ENCODE peak calls at places on chromosomes 7 and 10, in five cellular contexts. Z is fibroblast of lung, A is pancreas, K is cerebellar cortex, N is T-cell. R is an unnamed sample.

GRCh38 chr10:70982443-70982842 is 94.1 kb upstream of the PCBD1 start:
- DNase-seq in K (no peak), N (no peak), A (no peak), Z (no peak), R (no peak)

GRCh38 chr7:51045319-51046102 is 262.8 kb upstream of the GRB10 start:
- DNase-seq in Z (peak; percentile 96), K (no peak), A (no peak), N (no peak), R (no peak)

GRCh38 chr7:115087437-115087836 is 165.5 kb downstream of the MDFIC start:
- DNase-seq in A (no peak), N (no peak), Z (peak; percentile 88), K (no peak), R (no peak)

GRCh38 chr7:105006367-105007139 is 7.5 kb upstream of the KMT2E start:
- DNase-seq in K (no peak), Z (peak; percentile 34), A (no peak), N (no peak), R (peak; percentile 46)

GRCh38 chr10:61486251-61486650 is 33.1 kb upstream of the TMEM26 start:
- DNase-seq in Z (no peak), K (no peak), N (no peak), A (no peak), R (no peak)

GRCh38 chr7:135712182-135712782 is 15.7 kb downstream of the SLC13A4 start:
- DNase-seq in A (no peak), K (peak; percentile 28), Z (no peak), N (no peak), R (no peak)

GRCh38 chr10:15035385-15036301 is 8.1 kb upstream of the OLAH start:
- DNase-seq in Z (peak; percentile 71), A (no peak), K (no peak), N (no peak), R (peak; percentile 27)

GRCh38 chr10:114163062-114163861 is 10.7 kb downstream of the CCDC186 start:
- DNase-seq in N (no peak), K (no peak), Z (peak; percentile 70), A (no peak), R (no peak)

GRCh38 chr10:122829454-122829853 is 16.2 kb downstream of the CUZD1 start:
- DNase-seq in N (no peak), A (peak; percentile 85), K (no peak), Z (no peak), R (no peak)

GRCh38 chr10:19421664-19422063 is 373.1 kb downstream of the MALRD1 start:
- DNase-seq in Z (peak; percentile 22), K (peak; percentile 26), A (no peak), N (no peak), R (no peak)

GRCh38 chr10:12708921-12709320 is 292.6 kb downstream of the CCDC3 start:
- DNase-seq in Z (peak; percentile 84), N (no peak), A (no peak), K (no peak), R (no peak)

GRCh38 chr7:152145853-152146466 is 120.5 kb downstream of the GALNT11 start:
- DNase-seq in N (peak; percentile 32), K (peak; percentile 63), Z (peak; percentile 90), A (no peak), R (no peak)

GRCh38 chr10:111297351-111297848 is 220.6 kb downstream of the ADRA2A start:
- DNase-seq in A (no peak), K (no peak), Z (peak; percentile 29), N (no peak), R (no peak)

GRCh38 chr10:114682532-114682931 is 24.5 kb upstream of the ABLIM1 start:
- DNase-seq in N (no peak), A (no peak), K (peak; percentile 85), Z (peak; percentile 60), R (no peak)

GRCh38 chr7:129212126-129212525 is 12.7 kb upstream of the AHCYL2 start:
- DNase-seq in N (no peak), Z (no peak), K (no peak), A (no peak), R (no peak)

GRCh38 chr10:58358314-58358933 is 23.6 kb downstream of the UBE2D1 start:
- DNase-seq in A (no peak), K (no peak), Z (no peak), N (no peak), R (no peak)

GRCh38 chr7:139471740-139472353 is 11.6 kb downstream of the KLRG2 start:
- DNase-seq in Z (peak; percentile 63), N (no peak), K (no peak), A (no peak), R (no peak)

GRCh38 chr7:132276986-132277716 is 299.1 kb downstream of the PLXNA4 start:
- DNase-seq in N (no peak), A (no peak), K (peak; percentile 5), Z (peak; percentile 33), R (no peak)

R was measured in mucosa of descending colon.